ENCODE peak calls at places on chromosomes 1 and 21, in eight cellular contexts. W, R, H, Y, J, K, X and B are unnamed samples.

GRCh38 chr1:229781453-229781852 is 155.4 kb downstream of the URB2 start:
- DNase-seq in X (no peak), W (no peak), R (no peak), J (peak; percentile 66), K (no peak), H (peak; percentile 17), Y (no peak), B (peak; percentile 83)

GRCh38 chr21:42308914-42309752 is 6.1 kb downstream of the TFF3 start:
- DNase-seq in Y (no peak), H (no peak), J (no peak), W (no peak), K (no peak), R (no peak), X (no peak), B (no peak)

GRCh38 chr1:84726593-84727275 is 36.5 kb upstream of the SSX2IP start:
- DNase-seq in K (no peak), X (no peak), J (no peak), Y (peak; percentile 66), H (no peak), W (peak; percentile 52), R (no peak), B (no peak)

GRCh38 chr1:225603538-225604354 is 49.2 kb downstream of the ENAH start:
- DNase-seq in H (no peak), R (no peak), J (no peak), X (no peak), Y (peak; percentile 75), W (peak; percentile 69), K (no peak), B (no peak)

GRCh38 chr1:147892216-147892615 is 10.4 kb upstream of the GJA8 start:
- DNase-seq in X (no peak), H (peak; percentile 21), K (no peak), W (peak; percentile 14), Y (no peak), R (no peak), J (no peak), B (peak; percentile 8)

GRCh38 chr21:41559658-41560599 is 52.0 kb upstream of the TMPRSS2 start:
- DNase-seq in Y (no peak), J (no peak), W (peak; percentile 86), R (no peak), H (no peak), K (no peak), X (no peak), B (no peak)

GRCh38 chr1:29331731-29332130 is 95.4 kb downstream of the PTPRU start:
- DNase-seq in X (no peak), Y (no peak), K (no peak), H (no peak), J (no peak), R (no peak), W (peak; percentile 13), B (no peak)

GRCh38 chr1:241518447-241519307 is 878 bp downstream of the FH start:
- DNase-seq in K (peak; percentile 24), X (no peak), H (peak; percentile 51), Y (peak; percentile 25), W (peak; percentile 72), R (no peak), J (peak; percentile 60), B (peak; percentile 49)

GRCh38 chr1:226778657-226779058 is 39.6 kb upstream of the ITPKB start:
- DNase-seq in W (peak; percentile 97), R (peak; percentile 53), X (no peak), K (no peak), Y (peak; percentile 88), J (no peak), H (no peak), B (peak; percentile 55)

GRCh38 chr1:25676488-25676887 is 59.9 kb downstream of the MAN1C1 start:
- DNase-seq in J (no peak), R (no peak), W (no peak), X (no peak), H (no peak), K (peak; percentile 39), Y (peak; percentile 46), B (peak; percentile 81)

GRCh38 chr1:189686288-189686687 is 791.4 kb downstream of the BRINP3 start:
- DNase-seq in R (no peak), W (no peak), K (no peak), J (no peak), X (no peak), Y (no peak), H (no peak), B (no peak)

GRCh38 chr1:153058154-153058553 is 842 bp upstream of the SPRR2A start:
- DNase-seq in J (no peak), W (no peak), Y (no peak), X (no peak), K (no peak), H (no peak), R (no peak), B (no peak)

GRCh38 chr1:174218983-174219382 is 59.7 kb downstream of the RABGAP1L start:
- DNase-seq in R (no peak), X (no peak), Y (no peak), H (peak; percentile 24), K (no peak), W (no peak), J (no peak), B (no peak)

GRCh38 chr1:159866905-159867304 is 4.4 kb upstream of the VSIG8 start:
- DNase-seq in J (no peak), Y (no peak), X (no peak), K (no peak), H (no peak), R (no peak), W (no peak), B (no peak)

GRCh38 chr1:154775559-154776338 is 94.3 kb downstream of the KCNN3 start:
- DNase-seq in X (no peak), R (peak; percentile 17), K (no peak), Y (no peak), J (no peak), W (no peak), H (no peak), B (no peak)

GRCh38 chr1:20683614-20684013 is 22.4 kb upstream of the DDOST start:
- DNase-seq in R (no peak), Y (no peak), K (no peak), J (no peak), H (no peak), X (no peak), W (no peak), B (no peak)

GRCh38 chr1:20678599-20678998 is 17.4 kb upstream of the DDOST start:
- DNase-seq in H (peak; percentile 75), R (no peak), W (no peak), J (no peak), X (no peak), K (no peak), Y (no peak), B (no peak)

GRCh38 chr1:20682571-20683236 is 21.5 kb upstream of the DDOST start:
- DNase-seq in Y (no peak), X (no peak), K (no peak), W (no peak), R (peak; percentile 69), H (peak; percentile 68), J (no peak), B (no peak)

GRCh38 chr1:20681999-20682398 is 20.8 kb upstream of the DDOST start:
- DNase-seq in Y (no peak), W (no peak), R (no peak), H (no peak), J (no peak), K (no peak), X (no peak), B (no peak)

GRCh38 chr1:20680269-20680668 is 19.1 kb upstream of the DDOST start:
- DNase-seq in X (no peak), R (no peak), Y (no peak), K (no peak), W (no peak), H (no peak), J (no peak), B (no peak)
- H3K9me3 ChIP-seq in X (no peaks in the 10 kb centered on the region), R (no peaks in the 10 kb centered on the region), Y (no peaks in the 10 kb centered on the region), K (no peaks in the 10 kb centered on the region), W (no peaks in the 10 kb centered on the region), H (peaks cover 6% of the 10 kb centered on the region), J (no peaks in the 10 kb centered on the region), B (no peaks in the 10 kb centered on the region)

DNA sequence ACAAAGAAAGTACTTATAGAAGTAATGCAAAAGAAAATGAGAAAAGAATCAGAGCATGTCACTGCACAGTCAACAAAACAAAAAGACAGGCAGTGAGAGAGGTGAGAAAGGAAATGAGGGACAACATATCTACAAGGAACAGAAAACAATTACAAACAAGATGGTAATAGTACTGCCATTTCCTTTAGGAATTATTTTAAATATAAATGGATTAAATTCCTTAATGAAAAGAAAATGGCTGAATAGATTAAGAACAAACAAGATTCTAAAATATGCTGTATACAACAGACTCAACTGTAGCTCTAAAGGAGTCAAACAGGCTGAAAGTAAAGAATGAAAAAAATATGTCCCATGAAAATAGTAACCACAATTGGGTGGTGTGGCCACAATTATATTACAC is 22.1 kb upstream of the ZNF124 start:
- DNase-seq in Y (no peak), K (no peak), H (no peak), R (no peak), X (no peak), J (no peak), W (no peak), B (no peak)
- H3K9me3 ChIP-seq in Y (peaks cover 13% of the 10 kb centered on the region), K (no peaks in the 10 kb centered on the region), H (peaks cover 34% of the 10 kb centered on the region), R (no peaks in the 10 kb centered on the region), X (peaks cover 26% of the 10 kb centered on the region), J (peaks cover 67% of the 10 kb centered on the region), W (peaks cover 3% of the 10 kb centered on the region), B (no peaks in the 10 kb centered on the region)

GRCh38 chr1:248152056-248152827 is 7.3 kb downstream of the OR2M5 start:
- DNase-seq in Y (no peak), W (no peak), X (no peak), J (no peak), H (no peak), R (no peak), K (no peak), B (no peak)
- H3K9me3 ChIP-seq in Y (peaks cover 12% of the 10 kb centered on the region), W (no peaks in the 10 kb centered on the region), X (no peaks in the 10 kb centered on the region), J (no peaks in the 10 kb centered on the region), H (no peaks in the 10 kb centered on the region), R (peaks cover 1% of the 10 kb centered on the region), K (no peaks in the 10 kb centered on the region), B (no peaks in the 10 kb centered on the region)

GRCh38 chr1:228242313-228242864 is 34.5 kb downstream of the OBSCN start:
- DNase-seq in W (no peak), K (no peak), H (peak; percentile 22), J (no peak), Y (no peak), R (no peak), X (no peak), B (no peak)

GRCh38 chr1:228240411-228241240 is 32.8 kb downstream of the OBSCN start:
- DNase-seq in J (no peak), X (no peak), R (no peak), W (no peak), K (no peak), Y (no peak), H (no peak), B (no peak)

GRCh38 chr1:228241259-228241658 is 33.4 kb downstream of the OBSCN start:
- DNase-seq in K (no peak), H (no peak), J (no peak), X (no peak), Y (no peak), W (no peak), R (no peak), B (no peak)

GRCh38 chr1:228245111-228245510 is 37.3 kb downstream of the OBSCN start:
- DNase-seq in W (no peak), Y (no peak), X (no peak), J (no peak), R (no peak), H (no peak), K (no peak), B (no peak)

GRCh38 chr1:228243093-228243492 is 35.2 kb downstream of the OBSCN start:
- DNase-seq in K (no peak), Y (no peak), W (no peak), R (no peak), X (no peak), H (no peak), J (no peak), B (no peak)
- H3K9me3 ChIP-seq in K (no peaks in the 10 kb centered on the region), Y (peaks cover 46% of the 10 kb centered on the region), W (no peaks in the 10 kb centered on the region), R (peaks cover 19% of the 10 kb centered on the region), X (peaks cover 32% of the 10 kb centered on the region), H (peaks cover 55% of the 10 kb centered on the region), J (peaks cover 41% of the 10 kb centered on the region), B (no peaks in the 10 kb centered on the region)